ENCODE peak calls at places on chromosome 1, in nine cellular contexts. One of them, this sample, is unnamed.

GRCh38 chr1:39398278-39399010 is 93.0 kb upstream of the BMP8A start:
- DNase-seq in breast epithelium: peak; percentile 37
- DNase-seq in left colon: peak; percentile 47
- DNase-seq in NCI-H187: no peak
- DNase-seq in AG08396: peak; percentile 85
- DNase-seq in kidney: peak; percentile 85
- DNase-seq in activated CD4-positive, alpha-beta T cell treated with anti-CD3 and anti-CD28 coated beads, Interleukin-2, amount 10 ng/mL, durations not matched to agents 7 days and 5 days: no peak
- DNase-seq in activated naive CD4-positive, alpha-beta T cell treated with Interleukin-2 at 50 U/mL for 16 hours: peak; percentile 42
- DNase-seq in heart left ventricle: peak; percentile 52
- DNase-seq in this sample: no peak

GRCh38 chr1:3671371-3672180 is 19.3 kb downstream of the TP73 start:
- DNase-seq in NCI-H187: no peak
- DNase-seq in activated CD4-positive, alpha-beta T cell treated with anti-CD3 and anti-CD28 coated beads, Interleukin-2, amount 10 ng/mL, durations not matched to agents 7 days and 5 days: no peak
- DNase-seq in activated naive CD4-positive, alpha-beta T cell treated with Interleukin-2 at 50 U/mL for 16 hours: no peak
- DNase-seq in breast epithelium: no peak
- DNase-seq in heart left ventricle: peak; percentile 20
- DNase-seq in left colon: peak; percentile 25
- DNase-seq in kidney: peak; percentile 73
- DNase-seq in AG08396: no peak
- DNase-seq in this sample: peak; percentile 84

GRCh38 chr1:239268941-239269340 is 117.4 kb upstream of the CHRM3 start:
- DNase-seq in AG08396: no peak
- DNase-seq in breast epithelium: no peak
- DNase-seq in activated CD4-positive, alpha-beta T cell treated with anti-CD3 and anti-CD28 coated beads, Interleukin-2, amount 10 ng/mL, durations not matched to agents 7 days and 5 days: no peak
- DNase-seq in activated naive CD4-positive, alpha-beta T cell treated with Interleukin-2 at 50 U/mL for 16 hours: no peak
- DNase-seq in kidney: no peak
- DNase-seq in NCI-H187: no peak
- DNase-seq in left colon: no peak
- DNase-seq in heart left ventricle: no peak
- DNase-seq in this sample: no peak

GRCh38 chr1:227948493-227949260 is 945 bp upstream of the WNT9A start:
- DNase-seq in activated CD4-positive, alpha-beta T cell treated with anti-CD3 and anti-CD28 coated beads, Interleukin-2, amount 10 ng/mL, durations not matched to agents 7 days and 5 days: no peak
- DNase-seq in NCI-H187: no peak
- DNase-seq in kidney: peak; percentile 47
- DNase-seq in left colon: no peak
- DNase-seq in activated naive CD4-positive, alpha-beta T cell treated with Interleukin-2 at 50 U/mL for 16 hours: no peak
- DNase-seq in breast epithelium: no peak
- DNase-seq in AG08396: no peak
- DNase-seq in heart left ventricle: no peak
- DNase-seq in this sample: no peak

GRCh38 chr1:45815667-45816458 is 12.5 kb downstream of the MAST2 start:
- DNase-seq in activated naive CD4-positive, alpha-beta T cell treated with Interleukin-2 at 50 U/mL for 16 hours: no peak
- DNase-seq in heart left ventricle: no peak
- DNase-seq in AG08396: peak; percentile 49
- DNase-seq in breast epithelium: no peak
- DNase-seq in kidney: no peak
- DNase-seq in activated CD4-positive, alpha-beta T cell treated with anti-CD3 and anti-CD28 coated beads, Interleukin-2, amount 10 ng/mL, durations not matched to agents 7 days and 5 days: no peak
- DNase-seq in left colon: no peak
- DNase-seq in NCI-H187: no peak
- DNase-seq in this sample: no peak

GRCh38 chr1:215891266-215891665 is 324.2 kb downstream of the KCTD3 start:
- DNase-seq in activated naive CD4-positive, alpha-beta T cell treated with Interleukin-2 at 50 U/mL for 16 hours: no peak
- DNase-seq in NCI-H187: no peak
- DNase-seq in activated CD4-positive, alpha-beta T cell treated with anti-CD3 and anti-CD28 coated beads, Interleukin-2, amount 10 ng/mL, durations not matched to agents 7 days and 5 days: no peak
- DNase-seq in kidney: no peak
- DNase-seq in heart left ventricle: no peak
- DNase-seq in breast epithelium: no peak
- DNase-seq in left colon: no peak
- DNase-seq in AG08396: no peak
- DNase-seq in this sample: no peak

GRCh38 chr1:157241185-157241538 is 103.0 kb upstream of the ETV3 start:
- DNase-seq in activated naive CD4-positive, alpha-beta T cell treated with Interleukin-2 at 50 U/mL for 16 hours: no peak
- DNase-seq in NCI-H187: no peak
- DNase-seq in breast epithelium: no peak
- DNase-seq in kidney: no peak
- DNase-seq in heart left ventricle: no peak
- DNase-seq in activated CD4-positive, alpha-beta T cell treated with anti-CD3 and anti-CD28 coated beads, Interleukin-2, amount 10 ng/mL, durations not matched to agents 7 days and 5 days: no peak
- DNase-seq in left colon: no peak
- DNase-seq in AG08396: no peak
- DNase-seq in this sample: no peak

GRCh38 chr1:214002060-214002459 is 14.3 kb downstream of the PROX1 start:
- DNase-seq in left colon: no peak
- DNase-seq in AG08396: no peak
- DNase-seq in activated CD4-positive, alpha-beta T cell treated with anti-CD3 and anti-CD28 coated beads, Interleukin-2, amount 10 ng/mL, durations not matched to agents 7 days and 5 days: no peak
- DNase-seq in NCI-H187: no peak
- DNase-seq in activated naive CD4-positive, alpha-beta T cell treated with Interleukin-2 at 50 U/mL for 16 hours: no peak
- DNase-seq in kidney: no peak
- DNase-seq in breast epithelium: no peak
- DNase-seq in heart left ventricle: no peak
- DNase-seq in this sample: no peak

GRCh38 chr1:207815913-207816312 is 64.1 kb downstream of the CD46 start:
- DNase-seq in NCI-H187: no peak
- DNase-seq in heart left ventricle: no peak
- DNase-seq in AG08396: peak; percentile 53
- DNase-seq in kidney: no peak
- DNase-seq in activated naive CD4-positive, alpha-beta T cell treated with Interleukin-2 at 50 U/mL for 16 hours: peak; percentile 50
- DNase-seq in activated CD4-positive, alpha-beta T cell treated with anti-CD3 and anti-CD28 coated beads, Interleukin-2, amount 10 ng/mL, durations not matched to agents 7 days and 5 days: no peak
- DNase-seq in breast epithelium: no peak
- DNase-seq in left colon: no peak
- DNase-seq in this sample: no peak

GRCh38 chr1:182520746-182521145 is 68.3 kb downstream of the RNASEL start:
- DNase-seq in NCI-H187: no peak
- DNase-seq in heart left ventricle: no peak
- DNase-seq in kidney: no peak
- DNase-seq in breast epithelium: no peak
- DNase-seq in AG08396: no peak
- DNase-seq in left colon: no peak
- DNase-seq in activated CD4-positive, alpha-beta T cell treated with anti-CD3 and anti-CD28 coated beads, Interleukin-2, amount 10 ng/mL, durations not matched to agents 7 days and 5 days: no peak
- DNase-seq in activated naive CD4-positive, alpha-beta T cell treated with Interleukin-2 at 50 U/mL for 16 hours: no peak
- DNase-seq in this sample: no peak

This sample was measured in chondrocyte.